ENCODE peak calls at places on chromosomes 13 and 19, in five cellular contexts. R is spleen, C is neural progenitor cell, G is HFF-Myc, K is tibial artery. P is an unnamed sample.

GRCh38 chr19:17331254-17331558 is 3.4 kb downstream of the ANO8 start:
- DNase-seq in R (no peak), C (no peak), G (no peak), K (no peak), P (no peak)

GRCh38 chr13:42484396-42484795 is 89.6 kb upstream of the TNFSF11 start:
- DNase-seq in R (no peak), C (no peak), G (no peak), K (no peak), P (no peak)

GRCh38 chr13:46561691-46562090 is 8.7 kb downstream of the LRCH1 start:
- DNase-seq in R (no peak), C (no peak), G (no peak), K (no peak), P (no peak)

GRCh38 chr13:73171926-73172325 is 113.1 kb downstream of the KLF5 start:
- DNase-seq in R (no peak), C (no peak), G (no peak), K (no peak), P (no peak)

GRCh38 chr13:23752111-23753001 is 136.8 kb downstream of the MIPEP start:
- DNase-seq in R (no peak), C (no peak), G (no peak), K (no peak), P (no peak)

GRCh38 chr19:40594657-40595077 is 6.5 kb upstream of the LTBP4 start:
- DNase-seq in R (no peak), C (no peak), G (no peak), K (no peak), P (no peak)

GRCh38 chr13:77136902-77137420 is 110.0 kb upstream of the FBXL3 start:
- DNase-seq in R (no peak), C (no peak), G (peak), K (no peak), P (no peak)

GRCh38 chr13:41222259-41222852 is 28.0 kb upstream of the KBTBD7 start:
- DNase-seq in R (no peak), C (peak), G (peak), K (no peak), P (no peak)

GRCh38 chr19:38557205-38557799 is 60.5 kb downstream of the MAP4K1 start:
- DNase-seq in R (peak), C (no peak), G (no peak), K (no peak), P (no peak)

GRCh38 chr19:6292006-6292405 is 12.2 kb upstream of the MLLT1 start:
- DNase-seq in R (no peak), C (peak), G (no peak), K (no peak), P (no peak)

GRCh38 chr13:71634605-71635443 is 232.2 kb downstream of the DACH1 start:
- DNase-seq in R (no peak), C (no peak), G (no peak), K (no peak), P (no peak)

GRCh38 chr13:61136101-61136500 is 279.5 kb downstream of the PCDH20 start:
- DNase-seq in R (no peak), C (no peak), G (no peak), K (no peak), P (no peak)

GRCh38 chr19:11902228-11902627 is 14.6 kb downstream of the ZNF69 start:
- DNase-seq in R (no peak), C (no peak), G (no peak), K (no peak), P (no peak)
- TF ChIP-seq CTCF in R (no peak), C (no peak), G (no peak), K (no peak), P (no peak)

DNA sequence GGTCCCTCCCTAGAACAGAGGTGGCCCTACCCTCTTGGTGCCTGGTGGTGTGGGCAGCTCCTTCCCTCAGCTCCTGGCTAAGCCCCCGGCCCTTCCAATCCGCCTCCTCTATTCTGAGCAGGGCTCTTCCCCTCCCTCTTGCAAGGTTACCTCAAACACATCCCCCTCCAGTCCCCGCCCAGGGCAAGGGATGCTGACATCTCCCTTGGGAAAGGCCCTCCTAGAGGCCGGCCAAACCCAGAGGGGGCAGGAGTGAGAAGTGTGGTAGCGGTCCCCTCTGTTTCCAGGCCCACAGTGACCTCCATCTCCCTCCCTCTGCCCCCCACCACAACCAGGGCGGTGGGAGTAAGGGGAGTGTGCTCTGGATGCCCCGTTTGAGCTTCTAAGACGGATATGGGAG is 2.5 kb downstream of the LINGO3 start:
- DNase-seq in R (no peak), C (peak), G (no peak), K (no peak), P (no peak)
- H3K4me3 ChIP-seq in R (no peak), C (no peak), G (no peak), K (no peak), P (no peak)

GRCh38 chr19:45474191-45474940 is 6.6 kb downstream of the FOSB start:
- DNase-seq in R (no peak), C (no peak), G (no peak), K (no peak), P (no peak)
- TF ChIP-seq CTCF in R (no peak), C (no peak), G (no peak), K (no peak), P (no peak)

GRCh38 chr13:112969692-112970338 is 801 bp downstream of the MCF2L start:
- DNase-seq in R (no peak), C (no peak), G (no peak), K (no peak), P (no peak)
- H3K4me3 ChIP-seq in R (peak), C (peak), G (no peak), K (peak), P (no peak)

DNA sequence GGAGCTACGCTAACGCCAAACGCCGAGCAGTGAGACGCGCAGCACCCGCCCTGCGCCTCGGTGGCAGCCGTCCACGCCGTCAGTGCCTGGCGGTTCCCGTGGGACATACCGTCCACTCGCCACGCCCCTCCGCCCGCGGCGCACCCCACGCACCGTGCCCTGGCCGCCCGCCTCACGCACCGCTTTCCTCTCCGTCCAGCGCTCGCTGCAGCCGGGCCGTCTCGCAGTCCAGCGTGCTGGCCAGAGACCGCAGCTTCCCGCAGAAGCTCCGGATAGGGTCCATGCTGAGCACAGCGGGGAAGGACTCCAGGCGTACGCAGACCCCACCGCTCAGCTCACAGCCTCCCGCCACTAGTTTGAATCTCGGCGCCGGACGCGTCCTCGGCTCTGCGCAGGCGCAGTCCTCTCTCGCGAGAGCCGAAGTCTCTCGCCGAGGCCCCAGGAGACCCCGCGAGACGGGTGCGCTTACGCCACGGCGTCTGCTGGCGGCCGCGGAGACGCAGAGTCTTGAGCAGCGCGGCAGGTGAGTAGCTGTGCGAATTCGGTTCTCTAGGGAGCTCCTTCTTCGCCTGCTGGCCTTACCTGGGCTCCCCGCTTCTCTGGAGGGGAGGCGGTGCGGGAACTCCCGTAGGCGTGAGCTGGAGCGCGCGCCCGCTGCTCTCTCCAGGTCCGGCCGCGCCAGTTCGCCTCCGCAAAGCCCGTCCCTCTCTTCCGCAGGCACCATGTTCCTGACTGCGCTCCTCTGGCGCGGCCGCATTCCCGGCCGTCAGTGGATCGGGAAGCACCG is at the start of the genes MRPL57 and SKA3:
- DNase-seq in R (peak), C (peak), G (peak), K (peak), P (peak)
- TF ChIP-seq CTCF in R (peak), C (no peak), G (no peak), K (peak), P (no peak)

DNA sequence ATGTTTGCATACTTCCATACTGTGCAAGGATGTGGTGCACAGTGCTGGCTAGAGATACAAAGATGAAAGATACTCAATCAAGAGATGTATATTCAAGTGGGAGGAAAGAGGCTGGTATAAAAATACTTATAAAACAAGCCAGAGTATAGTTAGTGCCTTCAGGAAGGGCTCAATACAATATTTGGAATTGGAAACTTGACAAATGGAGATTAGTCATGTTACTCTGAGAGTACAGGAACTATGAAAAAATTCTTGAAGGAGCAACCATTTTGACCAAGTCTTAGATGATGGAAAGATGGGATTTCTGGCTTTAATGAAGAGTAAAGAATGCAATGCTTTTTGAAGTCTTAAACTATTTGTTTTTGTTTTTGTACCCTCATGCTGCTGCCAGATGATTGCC is 8.1 kb downstream of the PDS5B start:
- DNase-seq in R (no peak), C (no peak), G (no peak), K (no peak), P (no peak)
- H3K4me3 ChIP-seq in R (no peak), C (no peak), G (no peak), K (no peak), P (no peak)

GRCh38 chr19:43616954-43617353 is 2.5 kb downstream of the ZNF428 start:
- DNase-seq in R (no peak), C (no peak), G (no peak), K (no peak), P (no peak)

GRCh38 chr19:43619262-43620060 is at the start of gene ZNF428:
- DNase-seq in R (peak), C (peak), G (peak), K (peak), P (peak)

GRCh38 chr19:43616306-43616705 is 3.1 kb downstream of the ZNF428 start:
- DNase-seq in R (no peak), C (no peak), G (no peak), K (no peak), P (no peak)

GRCh38 chr19:43620061-43621001 is 902 bp upstream of the ZNF428 start:
- DNase-seq in R (no peak), C (no peak), G (no peak), K (no peak), P (no peak)

DNA sequence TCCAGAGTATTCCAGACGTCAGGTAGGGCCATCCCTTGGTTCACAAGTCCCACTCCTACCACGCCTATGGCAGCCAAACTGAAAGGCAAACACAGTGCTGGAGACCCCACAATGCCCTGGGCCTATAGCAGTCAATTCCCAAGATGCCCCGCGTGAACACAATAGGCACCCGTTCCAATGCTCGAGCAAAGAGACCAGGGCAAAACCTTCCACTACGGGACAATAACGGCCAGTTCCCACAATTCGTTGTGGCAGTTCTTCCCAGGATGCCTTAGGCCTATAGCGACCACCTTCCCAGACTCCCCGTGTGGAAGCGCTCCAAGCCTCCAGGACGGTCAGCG is 538 bp downstream of the ZNF428 start:
- DNase-seq in R (no peak), C (no peak), G (no peak), K (no peak), P (no peak)
- TF ChIP-seq CTCF in R (no peak), C (no peak), G (no peak), K (no peak), P (no peak)

DNA sequence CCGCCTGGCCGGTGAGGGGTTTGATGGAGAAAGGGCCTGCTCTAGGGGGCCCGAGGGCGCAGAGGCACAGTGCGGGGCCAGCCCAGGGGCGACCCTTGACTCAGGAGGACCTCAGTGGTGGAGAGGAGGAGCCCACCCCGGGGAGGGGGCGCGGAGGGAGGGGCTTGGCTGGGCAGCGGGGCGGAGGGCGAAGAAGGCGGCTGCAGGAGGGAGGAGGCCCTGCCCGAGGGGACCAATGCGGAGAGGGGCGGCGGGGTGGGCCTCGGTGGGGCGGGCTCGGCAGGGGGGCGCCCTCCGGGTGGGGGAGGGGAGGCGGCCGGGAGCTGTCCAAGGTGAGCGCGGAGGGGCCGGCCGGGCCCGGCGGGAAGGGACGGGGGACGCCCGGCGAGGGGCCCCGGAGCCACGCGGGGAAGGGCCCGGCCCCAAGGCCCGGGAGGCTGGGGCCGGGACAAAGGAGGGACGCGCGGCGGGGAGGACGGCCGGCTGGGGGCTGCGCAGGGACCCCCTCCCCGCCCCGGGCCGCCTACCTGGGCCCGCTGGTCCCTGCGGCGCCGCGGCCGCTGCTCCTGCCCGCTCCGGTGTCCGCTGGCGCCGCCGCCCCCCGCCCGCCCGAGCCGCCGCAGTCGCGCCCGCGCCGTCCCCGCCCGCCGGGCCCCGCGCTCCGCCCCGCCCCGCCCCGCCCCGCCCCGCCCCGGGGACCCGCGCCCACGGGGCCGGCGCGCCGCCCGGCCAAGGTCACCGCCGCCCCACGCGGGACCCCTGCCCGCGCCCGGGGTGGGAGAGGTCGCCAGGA is at the start of gene DIRAS1:
- DNase-seq in R (no peak), C (peak), G (no peak), K (no peak), P (no peak)
- H3K4me3 ChIP-seq in R (peak), C (peak), G (peak), K (peak), P (peak)

GRCh38 chr19:48713041-48713863 is 6.3 kb downstream of the MAMSTR start:
- DNase-seq in R (peak), C (peak), G (no peak), K (no peak), P (no peak)
- TF ChIP-seq CTCF in R (peak), C (peak), G (no peak), K (no peak), P (peak)